ENCODE peak calls at places on chromosome 15, in nine cellular contexts. H is GM23248; T is CD4-positive, CD25-positive, alpha-beta regulatory T cell; E is MM.1S; I is SK-N-SH; P is effector memory CD4-positive, alpha-beta T cell; U is naive thymus-derived CD4-positive, alpha-beta T cell; Q is uterus; K is transverse colon. L is an unnamed sample.

GRCh38 chr15:98781838-98782237 is 133.5 kb downstream of the IGF1R start:
- DNase-seq in T (no peak), Q (no peak), K (no peak), P (no peak), U (no peak), E (no peak), H (no peak), I (no peak), L (no peak)

GRCh38 chr15:45855907-45856579 is 221.2 kb downstream of the SQOR start:
- DNase-seq in U (no peak), I (no peak), P (no peak), Q (no peak), K (no peak), T (no peak), H (no peak), E (no peak), L (no peak)

GRCh38 chr15:85941186-85941855 is 138.3 kb upstream of the AGBL1 start:
- DNase-seq in H (no peak), E (no peak), T (no peak), I (no peak), K (no peak), P (no peak), Q (peak; percentile 33), U (no peak), L (no peak)

GRCh38 chr15:92693922-92694331 is 38.4 kb upstream of the FAM174B start:
- DNase-seq in K (no peak), P (no peak), U (no peak), H (peak; percentile 15), E (no peak), T (no peak), I (peak; percentile 55), Q (no peak), L (no peak)

GRCh38 chr15:84926491-84927220 is 42.2 kb downstream of the SLC28A1 start:
- DNase-seq in P (no peak), I (no peak), H (no peak), T (no peak), Q (no peak), E (no peak), U (no peak), K (no peak), L (no peak)

GRCh38 chr15:40103124-40103858 is 5.4 kb downstream of the BMF start:
- DNase-seq in H (peak; percentile 88), Q (peak; percentile 83), I (peak; percentile 91), T (no peak), K (peak; percentile 89), U (no peak), E (no peak), P (no peak), L (peak; percentile 78)

GRCh38 chr15:43105077-43105769 is 615 bp downstream of the UBR1 start:
- DNase-seq in I (peak; percentile 21), E (peak; percentile 42), T (no peak), Q (no peak), U (no peak), P (no peak), H (peak; percentile 50), K (peak; percentile 33), L (no peak)

GRCh38 chr15:40002295-40002694 is 36.7 kb downstream of the SRP14 start:
- DNase-seq in I (no peak), Q (no peak), U (no peak), K (peak; percentile 24), E (no peak), H (peak; percentile 28), T (no peak), P (no peak), L (no peak)

GRCh38 chr15:82122754-82123400 is 77.1 kb upstream of the MEX3B start:
- DNase-seq in I (no peak), U (no peak), K (no peak), Q (peak; percentile 76), P (no peak), H (peak; percentile 98), E (no peak), T (no peak), L (no peak)

GRCh38 chr15:96276438-96277210 is 53.9 kb upstream of the NR2F2 start:
- DNase-seq in H (peak; percentile 80), T (no peak), K (no peak), E (no peak), I (no peak), P (no peak), U (no peak), Q (no peak), L (no peak)
- H3K27ac ChIP-seq in H (peak overlapping the region; percentile 35), T (no peak overlapping the region), K (no peak overlapping the region), E (no peak overlapping the region), I (peak overlapping the region; percentile 15), P (no peak overlapping the region), U (no peak overlapping the region), Q (no peak overlapping the region), L (no peak overlapping the region)

DNA sequence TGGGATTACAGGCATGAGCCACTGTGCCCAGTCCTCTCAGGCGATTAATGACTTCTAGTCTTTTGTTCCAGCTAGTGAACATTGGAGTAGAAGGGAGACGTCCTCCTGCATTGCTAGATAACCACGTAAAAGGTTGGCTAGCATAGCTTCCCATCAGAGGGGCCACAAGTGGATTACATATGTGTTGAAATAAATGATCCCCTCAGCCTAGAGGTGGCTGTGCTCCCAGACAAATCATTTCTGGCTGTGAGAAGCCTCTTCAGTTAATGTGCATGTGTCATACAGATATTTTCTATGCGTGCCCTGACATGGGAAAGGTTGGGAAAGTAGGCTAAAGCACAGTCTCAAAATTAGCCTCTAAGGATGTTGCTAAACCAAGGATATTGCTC is 17.7 kb downstream of the USP3 start:
- DNase-seq in I (no peak), K (no peak), E (no peak), P (no peak), U (no peak), T (no peak), Q (no peak), H (peak; percentile 50), L (no peak)
- H3K27ac ChIP-seq in I (no peak overlapping the region), K (peak overlapping the region; percentile 20), E (no peak overlapping the region), P (no peak overlapping the region), U (no peak overlapping the region), T (no peak overlapping the region), Q (no peak overlapping the region), H (no peak overlapping the region), L (no peak overlapping the region)

DNA sequence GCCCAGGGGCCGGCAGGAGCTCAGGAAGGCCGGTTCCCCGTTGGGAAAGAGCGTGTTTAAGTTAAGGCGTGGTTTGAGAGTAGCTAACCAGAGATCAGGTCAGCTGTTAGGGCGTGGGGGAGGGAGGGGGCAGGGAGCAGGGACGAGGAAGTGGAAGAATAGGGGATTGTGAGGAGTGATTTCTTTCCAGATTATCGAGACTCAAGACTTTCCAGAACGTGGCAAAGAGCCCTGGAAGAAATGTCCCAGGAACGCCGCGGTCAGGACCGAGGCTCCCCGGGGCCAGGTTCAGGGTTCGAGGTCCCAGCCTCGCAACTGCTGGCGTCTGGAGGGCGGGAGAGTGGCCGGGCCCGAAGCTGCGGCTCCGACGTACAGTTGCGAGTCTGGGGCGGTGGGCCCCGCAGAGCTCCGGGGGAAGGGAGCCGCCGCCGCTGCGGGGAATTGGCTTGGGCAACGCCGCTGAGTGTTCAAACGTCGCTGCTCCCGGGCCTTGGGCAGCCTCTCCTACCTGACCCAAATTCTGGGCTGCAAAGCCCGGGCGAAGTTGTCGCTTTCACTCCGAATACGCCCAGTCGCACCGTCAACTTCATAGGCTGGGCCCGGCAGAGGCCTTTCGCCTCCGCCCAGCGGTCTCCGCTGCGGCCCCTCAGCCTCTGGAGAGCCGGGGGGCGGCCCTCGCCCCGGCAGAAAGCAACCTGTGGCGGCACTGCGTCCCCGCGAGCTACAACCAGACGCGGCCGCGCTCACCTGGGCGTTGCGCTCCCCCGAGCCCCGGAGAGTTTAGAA is 9.5 kb downstream of the ISL2 start:
- DNase-seq in Q (no peak), E (no peak), T (no peak), I (no peak), K (peak; percentile 81), U (no peak), P (no peak), H (peak; percentile 46), L (no peak)
- H3K27ac ChIP-seq in Q (no peak overlapping the region), E (no peak overlapping the region), T (no peak overlapping the region), I (no peak overlapping the region), K (peak overlapping the region; percentile 69), U (no peak overlapping the region), P (no peak overlapping the region), H (no peak overlapping the region), L (no peak overlapping the region)

GRCh38 chr15:30923429-30923828 is 19.7 kb downstream of the FAN1 start:
- DNase-seq in H (no peak), T (no peak), U (no peak), E (no peak), P (no peak), K (no peak), Q (no peak), I (no peak), L (peak; percentile 88)
- H3K27ac ChIP-seq in H (no peak overlapping the region), T (no peak overlapping the region), U (no peak overlapping the region), E (no peak overlapping the region), P (no peak overlapping the region), K (peak overlapping the region; percentile 47), Q (peak overlapping the region; percentile 42), I (no peak overlapping the region), L (peak overlapping the region; percentile 98)

GRCh38 chr15:100172356-100173024 is 169.3 kb downstream of the ADAMTS17 start:
- DNase-seq in T (no peak), P (no peak), K (no peak), U (no peak), H (no peak), E (no peak), I (no peak), Q (no peak), L (no peak)

GRCh38 chr15:100171411-100171810 is 170.4 kb downstream of the ADAMTS17 start:
- DNase-seq in T (no peak), I (no peak), E (no peak), H (no peak), U (no peak), K (no peak), P (no peak), Q (no peak), L (no peak)

GRCh38 chr15:100170280-100170654 is 171.5 kb downstream of the ADAMTS17 start:
- DNase-seq in Q (no peak), E (peak; percentile 83), U (no peak), I (no peak), P (no peak), K (no peak), H (no peak), T (no peak), L (no peak)

GRCh38 chr15:100169615-100170279 is 172.0 kb downstream of the ADAMTS17 start:
- DNase-seq in H (no peak), I (no peak), E (peak; percentile 10), P (no peak), K (no peak), U (no peak), T (no peak), Q (no peak), L (no peak)

GRCh38 chr15:100170673-100171210 is 171.0 kb downstream of the ADAMTS17 start:
- DNase-seq in H (no peak), T (no peak), I (no peak), Q (no peak), K (no peak), P (no peak), E (no peak), U (no peak), L (no peak)
- H3K27ac ChIP-seq in H (no peak overlapping the region), T (no peak overlapping the region), I (no peak overlapping the region), Q (no peak overlapping the region), K (no peak overlapping the region), P (no peak overlapping the region), E (peak overlapping the region; percentile 19), U (no peak overlapping the region), L (peak overlapping the region; percentile 49)

GRCh38 chr15:38878026-38878425 is 313.4 kb upstream of the RASGRP1 start:
- DNase-seq in E (no peak), U (no peak), P (no peak), T (no peak), H (peak; percentile 51), Q (no peak), I (no peak), K (no peak), L (no peak)
- H3K27ac ChIP-seq in E (no peak overlapping the region), U (no peak overlapping the region), P (no peak overlapping the region), T (no peak overlapping the region), H (peak overlapping the region; percentile 35), Q (no peak overlapping the region), I (no peak overlapping the region), K (no peak overlapping the region), L (no peak overlapping the region)

L was measured in caudate nucleus.